ENCODE peak calls at places on chromosomes 7 and 10, in six cellular contexts. C is astrocyte of the cerebellum, Z is endothelial cell, X is astrocyte, N is PC-9, L is uterus. T is an unnamed sample.
A peak's percentile ranks its signal among the peaks of the same experiment; 100 is the strongest.

GRCh38 chr10:34229917-34230316 is 585.2 kb downstream of the PARD3 start:
- DNase-seq in C (no peak), Z (no peak), X (no peak), N (no peak), L (no peak), T (no peak)

GRCh38 chr7:112427984-112428383 is 22.3 kb upstream of the IFRD1 start:
- DNase-seq in C (no peak), Z (no peak), X (no peak), N (no peak), L (no peak), T (no peak)

GRCh38 chr7:43295429-43295828 is 183.0 kb downstream of the HECW1 start:
- DNase-seq in C (no peak), Z (no peak), X (no peak), N (no peak), L (no peak), T (no peak)

GRCh38 chr7:90624128-90624980 is 28.2 kb downstream of the CDK14 start:
- DNase-seq in C (no peak), Z (no peak), X (no peak), N (no peak), L (peak; percentile 22), T (no peak)

GRCh38 chr10:11472158-11472753 is 139.2 kb downstream of the USP6NL start:
- DNase-seq in C (peak; percentile 20), Z (peak; percentile 78), X (peak; percentile 15), N (no peak), L (peak; percentile 59), T (peak; percentile 74)

GRCh38 chr7:55249332-55249731 is 115.8 kb upstream of the LANCL2 start:
- DNase-seq in C (no peak), Z (no peak), X (no peak), N (peak; percentile 58), L (no peak), T (no peak)

GRCh38 chr10:127977368-127978009 is 70.6 kb downstream of the PTPRE start:
- DNase-seq in C (no peak), Z (peak; percentile 45), X (peak; percentile 84), N (peak; percentile 55), L (peak; percentile 46), T (peak; percentile 31)

GRCh38 chr10:91745086-91745831 is 53.0 kb upstream of the TNKS2 start:
- DNase-seq in C (no peak), Z (peak; percentile 26), X (peak; percentile 9), N (no peak), L (no peak), T (no peak)

GRCh38 chr10:126203746-126204145 is 184.5 kb downstream of the ADAM12 start:
- DNase-seq in C (no peak), Z (no peak), X (peak; percentile 63), N (no peak), L (no peak), T (no peak)

GRCh38 chr10:101291254-101292193 is 62.3 kb upstream of the LBX1 start:
- DNase-seq in C (no peak), Z (peak; percentile 87), X (no peak), N (no peak), L (peak; percentile 47), T (peak; percentile 78)

GRCh38 chr10:31374146-31374696 is 55.2 kb downstream of the ZEB1 start:
- DNase-seq in C (no peak), Z (no peak), X (peak; percentile 36), N (no peak), L (no peak), T (no peak)

GRCh38 chr7:116780966-116781365 is 81.4 kb upstream of the CAPZA2 start:
- DNase-seq in C (no peak), Z (no peak), X (no peak), N (peak; percentile 98), L (no peak), T (no peak)

GRCh38 chr10:28880551-28880950 is 203.2 kb downstream of the BAMBI start:
- DNase-seq in C (no peak), Z (no peak), X (no peak), N (no peak), L (no peak), T (no peak)

GRCh38 chr7:127943541-127944521 is 87.4 kb downstream of the LRRC4 start:
- DNase-seq in C (peak; percentile 76), Z (no peak), X (peak; percentile 69), N (no peak), L (no peak), T (peak; percentile 26)

GRCh38 chr7:127938588-127938987 is 92.6 kb downstream of the LRRC4 start:
- DNase-seq in C (peak; percentile 82), Z (no peak), X (peak; percentile 87), N (no peak), L (no peak), T (no peak)

GRCh38 chr7:127941471-127941870 is 89.8 kb downstream of the LRRC4 start:
- DNase-seq in C (no peak), Z (no peak), X (no peak), N (no peak), L (no peak), T (no peak)

GRCh38 chr7:127937066-127937680 is 94.1 kb downstream of the LRRC4 start:
- DNase-seq in C (no peak), Z (no peak), X (no peak), N (no peak), L (no peak), T (no peak)

GRCh38 chr7:127940365-127941160 is 90.7 kb downstream of the LRRC4 start:
- DNase-seq in C (no peak), Z (no peak), X (peak; percentile 43), N (no peak), L (no peak), T (no peak)
- TF ChIP-seq CTCF in C (no peak), Z (no peak), X (no peak), N (no peak), L (no peak), T (no peak)

GRCh38 chr7:69757528-69757927 is 159.3 kb downstream of the AUTS2 start:
- DNase-seq in C (no peak), Z (no peak), X (no peak), N (no peak), L (no peak), T (no peak)
- TF ChIP-seq CTCF in C (no peak), Z (no peak), X (no peak), N (no peak), L (no peak), T (no peak)

DNA sequence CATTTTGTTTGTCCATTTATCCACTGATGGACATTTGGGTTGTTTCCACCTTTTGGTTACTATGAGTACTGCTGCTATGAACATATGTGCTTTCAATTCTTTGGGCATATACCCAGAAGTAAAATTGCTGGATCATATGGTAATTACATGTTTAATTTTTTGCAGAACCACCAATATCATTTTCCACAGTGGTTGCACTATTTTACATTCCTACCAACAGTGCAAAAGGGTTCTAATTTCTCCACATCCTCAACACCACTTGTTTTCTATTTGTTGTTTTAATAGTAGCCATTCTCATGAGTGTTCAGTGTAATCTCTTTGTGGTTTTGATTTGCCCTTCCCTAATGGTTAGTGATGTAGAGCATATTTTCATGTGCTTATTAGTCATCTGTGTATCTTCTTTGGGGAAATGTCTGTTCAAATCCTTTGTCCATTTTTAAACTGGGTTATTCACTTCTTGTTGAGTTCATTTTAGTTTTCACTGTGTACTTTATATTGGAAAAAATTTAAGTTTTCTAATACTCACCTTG is 101.9 kb downstream of the HIBADH start:
- DNase-seq in C (peak; percentile 31), Z (no peak), X (peak; percentile 90), N (no peak), L (no peak), T (no peak)
- TF ChIP-seq CTCF in C (no peak), Z (no peak), X (peak; percentile 2), N (no peak), L (no peak), T (peak; percentile 29)

DNA sequence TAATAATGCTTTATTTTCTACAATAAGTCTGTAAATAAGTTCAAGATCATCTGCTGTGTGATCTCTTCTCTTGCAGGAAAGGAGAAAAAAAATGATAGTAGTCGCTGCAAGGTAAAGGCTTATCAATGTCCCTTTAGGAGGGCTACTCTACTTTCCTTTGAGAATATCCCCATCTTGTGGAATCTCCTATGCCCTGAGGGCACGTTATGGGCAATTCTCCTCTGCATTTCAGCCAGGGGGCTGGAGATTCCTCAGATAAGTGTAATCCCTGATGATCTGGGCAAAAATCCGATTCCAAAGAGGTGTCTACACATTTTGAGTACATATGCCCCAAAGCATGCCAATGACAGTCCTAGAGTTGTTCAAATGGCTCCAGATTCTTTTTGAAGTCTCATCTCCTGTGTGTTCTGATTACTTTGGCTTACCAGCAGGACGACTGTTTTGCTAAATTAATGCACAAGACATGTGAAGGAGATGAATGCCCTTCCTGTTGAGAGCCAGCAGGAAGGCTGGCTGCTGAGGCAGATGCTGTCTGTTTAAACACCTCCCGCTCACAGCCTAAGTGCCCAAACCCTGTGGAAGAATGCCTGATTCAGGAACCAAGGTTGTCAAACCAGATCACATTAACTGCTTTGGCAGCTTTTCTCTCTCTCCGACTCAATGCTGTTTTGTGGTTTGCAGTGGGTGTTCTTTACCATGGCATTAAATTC is 171.2 kb upstream of the COL1A2 start:
- DNase-seq in C (peak; percentile 68), Z (peak; percentile 34), X (peak; percentile 64), N (no peak), L (no peak), T (peak; percentile 17)
- TF ChIP-seq CTCF in C (peak; percentile 61), Z (no peak), X (peak; percentile 73), N (no peak), L (peak; percentile 32), T (peak; percentile 39)

GRCh38 chr10:43885252-43885651 is 236.6 kb upstream of the ZNF32 start:
- DNase-seq in C (no peak), Z (no peak), X (no peak), N (no peak), L (no peak), T (no peak)
- TF ChIP-seq CTCF in C (peak; percentile 25), Z (no peak), X (no peak), N (no peak), L (no peak), T (no peak)

DNA sequence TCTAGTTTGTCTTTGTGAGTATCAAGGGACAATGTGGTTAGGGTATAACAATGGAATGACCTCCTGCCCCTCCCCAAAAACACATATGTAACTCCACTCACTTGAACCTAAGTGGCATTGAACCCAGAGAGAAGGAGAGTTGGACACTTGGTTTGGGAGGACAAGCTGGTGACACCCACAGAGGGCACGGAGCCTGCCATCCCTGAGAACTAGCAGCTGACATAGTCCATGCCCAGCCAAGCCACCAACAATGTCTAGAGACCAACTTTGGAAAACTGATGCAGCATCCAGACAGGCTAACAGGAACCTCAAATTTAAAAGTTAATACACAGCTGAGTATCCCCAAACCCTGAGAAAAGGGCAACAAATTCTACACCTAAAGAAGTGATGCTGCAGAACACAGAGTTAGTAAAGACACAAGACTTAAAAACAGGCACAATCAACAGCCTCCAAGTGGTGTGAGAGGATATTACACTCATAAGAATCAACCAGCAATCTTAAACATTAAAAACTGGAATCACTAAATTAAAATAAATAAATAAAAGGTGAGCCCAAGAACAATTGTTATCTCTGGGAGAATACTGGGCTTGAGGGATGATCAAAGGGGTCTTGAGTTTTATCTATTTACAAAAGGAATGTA is 27.2 kb downstream of the NUDCD3 start:
- DNase-seq in C (no peak), Z (no peak), X (no peak), N (no peak), L (no peak), T (no peak)
- TF ChIP-seq CTCF in C (peak; percentile 39), Z (peak; percentile 64), X (peak; percentile 41), N (peak; percentile 70), L (no peak), T (peak; percentile 56)

GRCh38 chr7:1385809-1386622 is 73.3 kb downstream of the MICALL2 start:
- DNase-seq in C (no peak), Z (no peak), X (no peak), N (no peak), L (no peak), T (no peak)
- TF ChIP-seq CTCF in C (no peak), Z (no peak), X (no peak), N (no peak), L (no peak), T (no peak)